ENCODE peak calls at places on chromosomes 16 and 17, in seven cellular contexts. Z is sigmoid colon, Q is ascending aorta, C is upper lobe of right lung, T is fibroblast of lung, Y is A549, N is body of pancreas. M is an unnamed sample.

GRCh38 chr17:77107506-77108433 is 33.0 kb upstream of the SEC14L1 start:
- DNase-seq in T (no peak), Z (no peak), Q (no peak), N (no peak), C (no peak), Y (no peak), M (no peak)

GRCh38 chr16:73956592-73957495 is 339.8 kb upstream of the PSMD7 start:
- DNase-seq in N (peak), Z (peak), C (no peak), T (peak), Y (peak), Q (no peak), M (peak)

GRCh38 chr17:4914009-4914408 is 11.1 kb upstream of the CHRNE start:
- DNase-seq in Q (no peak), N (no peak), Y (no peak), Z (no peak), C (no peak), T (no peak), M (no peak)

GRCh38 chr17:41061969-41062368 is 2.1 kb upstream of the KRTAP2-3 start:
- DNase-seq in T (peak), Q (no peak), C (no peak), N (no peak), Z (no peak), Y (peak), M (no peak)

GRCh38 chr16:83713597-83713996 is 94.2 kb upstream of the HSBP1 start:
- DNase-seq in Y (peak), C (no peak), Z (no peak), Q (no peak), T (no peak), N (no peak), M (no peak)

GRCh38 chr17:59357929-59358328 is 26.5 kb downstream of the YPEL2 start:
- DNase-seq in T (no peak), C (no peak), N (no peak), Z (no peak), Y (no peak), Q (no peak), M (no peak)

GRCh38 chr17:78541488-78542237 is 35.5 kb downstream of the DNAH17 start:
- DNase-seq in T (no peak), Z (peak), Q (no peak), C (peak), Y (peak), N (no peak), M (no peak)

GRCh38 chr17:77280304-77280910 is 139.6 kb downstream of the SEC14L1 start:
- DNase-seq in T (peak), N (no peak), C (peak), Z (no peak), Q (no peak), Y (no peak), M (no peak)

GRCh38 chr16:56789360-56789759 is 59.4 kb downstream of the NUP93 start:
- DNase-seq in Z (no peak), C (no peak), Q (no peak), N (peak), Y (peak), T (peak), M (peak)

GRCh38 chr16:22736791-22737190 is 77.2 kb upstream of the HS3ST2 start:
- DNase-seq in Z (no peak), Y (no peak), T (no peak), C (no peak), N (no peak), Q (no peak), M (no peak)

GRCh38 chr17:80970044-80970761 is 21.4 kb upstream of the CHMP6 start:
- DNase-seq in N (peak), Y (peak), T (peak), Q (no peak), Z (peak), C (no peak), M (no peak)

GRCh38 chr17:9771465-9771864 is 19.9 kb downstream of the DHRS7C start:
- DNase-seq in Y (no peak), T (no peak), Q (no peak), Z (no peak), N (no peak), C (no peak), M (no peak)

GRCh38 chr16:88116121-88116900 is 165.1 kb downstream of the BANP start:
- DNase-seq in Y (no peak), N (no peak), C (no peak), T (peak), Z (no peak), Q (no peak), M (no peak)

GRCh38 chr17:18139498-18139897 is 30.9 kb downstream of the MYO15A start:
- DNase-seq in Z (no peak), T (no peak), Y (no peak), C (no peak), N (no peak), Q (no peak), M (no peak)

GRCh38 chr17:37849617-37849972 is 74.6 kb upstream of the TBC1D3K start:
- DNase-seq in Q (no peak), Y (no peak), N (no peak), C (no peak), T (no peak), Z (no peak), M (no peak)

GRCh38 chr17:81222906-81223757 is at the start of gene CEP131:
- DNase-seq in C (peak), Q (peak), Y (peak), T (peak), N (peak), Z (peak), M (peak)

GRCh38 chr17:7414837-7415236 is 5.3 kb upstream of the SPEM1 start:
- DNase-seq in C (no peak), Z (no peak), Y (no peak), N (no peak), T (no peak), Q (no peak), M (no peak)
- H3K4me3 ChIP-seq in C (no peak), Z (no peak), Y (no peak), N (no peak), T (no peak), Q (no peak), M (no peak)

GRCh38 chr17:16428098-16428882 is 12.9 kb downstream of the TRPV2 start:
- DNase-seq in Y (peak), N (peak), Z (no peak), Q (no peak), C (peak), T (peak), M (no peak)
- TF ChIP-seq CTCF in Y (peak), N (peak), Z (peak), Q (no peak), C (peak), T (peak), M (peak)

GRCh38 chr17:42535400-42536047 is 517 bp upstream of the NAGLU start:
- DNase-seq in Z (no peak), Q (no peak), T (no peak), N (no peak), Y (no peak), C (no peak), M (no peak)

GRCh38 chr17:42537156-42537805 is 1.2 kb downstream of the NAGLU start:
- DNase-seq in C (peak), T (no peak), N (no peak), Y (no peak), Z (no peak), Q (no peak), M (no peak)

GRCh38 chr17:42537826-42538451 is 1.9 kb downstream of the NAGLU start:
- DNase-seq in Z (no peak), Y (no peak), T (no peak), Q (no peak), N (no peak), C (no peak), M (no peak)

GRCh38 chr17:42536372-42537155 is 523 bp downstream of the NAGLU start:
- DNase-seq in N (peak), Y (peak), T (peak), Q (peak), Z (peak), C (peak), M (no peak)

GRCh38 chr17:42536048-42536371 is at the start of gene NAGLU:
- DNase-seq in C (peak), N (peak), Z (peak), Q (peak), Y (peak), T (peak), M (peak)
- H3K4me3 ChIP-seq in C (peak), N (peak), Z (peak), Q (peak), Y (peak), T (peak), M (peak)

DNA sequence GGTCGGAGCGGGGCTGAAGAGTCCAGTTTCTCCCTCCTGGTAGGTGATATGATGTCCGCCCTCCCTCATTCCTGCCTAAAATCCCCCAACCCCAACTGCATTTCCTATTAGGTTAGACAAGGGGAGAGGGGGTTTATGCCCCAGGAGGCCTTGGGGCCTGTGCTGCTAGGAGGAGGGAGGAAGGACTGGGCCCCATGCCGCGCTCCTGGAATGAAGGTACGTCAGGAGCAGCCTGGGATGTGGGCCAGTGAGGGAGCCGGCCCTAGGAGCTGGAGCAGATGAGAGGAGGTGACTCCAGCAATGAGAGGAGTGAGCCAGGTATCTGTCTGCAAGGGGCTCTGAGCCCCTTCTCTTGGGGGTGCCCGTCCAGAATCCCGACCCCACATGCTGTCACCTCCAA is 46.9 kb upstream of the CDC42EP4 start:
- DNase-seq in C (no peak), Q (no peak), Y (no peak), N (peak), Z (peak), T (no peak), M (no peak)
- TF ChIP-seq CTCF in C (no peak), Q (no peak), Y (no peak), N (no peak), Z (no peak), T (no peak), M (no peak)

GRCh38 chr17:44759916-44760243 is 1.1 kb downstream of the ADAM11 start:
- DNase-seq in Q (no peak), Z (no peak), T (no peak), Y (no peak), C (no peak), N (no peak), M (no peak)
- H3K4me3 ChIP-seq in Q (peak), Z (no peak), T (no peak), Y (no peak), C (no peak), N (no peak), M (peak)

DNA sequence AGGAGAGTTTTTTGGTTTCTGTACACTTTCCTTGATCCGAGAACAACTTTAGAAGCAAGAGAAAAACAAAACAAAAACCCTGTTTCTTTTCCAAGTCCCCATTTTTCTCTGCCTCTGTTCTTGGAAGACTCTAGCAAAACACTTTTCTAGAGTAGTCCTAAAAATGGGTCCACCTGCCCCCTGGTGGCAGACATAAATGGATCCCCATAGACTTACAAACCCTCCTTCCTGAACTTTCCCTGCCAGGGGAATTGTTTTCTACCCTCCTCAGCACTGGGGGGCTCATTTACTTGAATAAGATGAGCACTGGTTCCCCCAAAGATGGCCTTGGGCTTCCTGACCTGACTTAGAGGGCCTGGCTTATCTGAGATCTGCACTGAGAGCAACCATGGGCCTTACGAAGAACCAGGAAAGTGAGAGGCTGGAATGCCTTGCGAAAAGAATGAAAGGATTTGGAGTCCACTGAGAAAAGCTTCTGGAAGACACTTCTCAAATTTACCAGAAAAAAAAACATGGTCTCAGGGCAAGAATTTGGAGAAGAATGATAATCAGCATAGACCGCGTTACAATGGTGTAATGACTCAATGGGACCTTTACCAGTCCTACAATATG is 48.0 kb upstream of the CDYL2 start:
- DNase-seq in C (no peak), Y (peak), Z (no peak), Q (no peak), T (peak), N (no peak), M (no peak)
- TF ChIP-seq CTCF in C (peak), Y (peak), Z (no peak), Q (no peak), T (peak), N (no peak), M (peak)